ENCODE peak calls at places on chromosomes 7 and 10, in six cellular contexts. P, M, H, C, R and W are unnamed samples.

GRCh38 chr10:95290801-95291633 is at the start of gene PDLIM1:
- DNase-seq in P (no peak), M (peak), H (peak), C (peak), R (peak), W (peak)

GRCh38 chr10:133421336-133422222 is 2.8 kb downstream of the SPRN start:
- DNase-seq in P (no peak), M (no peak), H (no peak), C (no peak), R (no peak), W (no peak)

GRCh38 chr7:37234334-37234733 is 214.3 kb downstream of the ELMO1 start:
- DNase-seq in P (no peak), M (no peak), H (no peak), C (no peak), R (no peak), W (no peak)

GRCh38 chr7:111082351-111082750 is 8.6 kb upstream of the LRRN3 start:
- DNase-seq in P (no peak), M (no peak), H (no peak), C (no peak), R (no peak), W (no peak)

GRCh38 chr7:31110331-31111108 is 58.4 kb downstream of the ADCYAP1R1 start:
- DNase-seq in P (no peak), M (no peak), H (no peak), C (no peak), R (no peak), W (no peak)

GRCh38 chr7:23467731-23468720 is 2.3 kb downstream of the IGF2BP3 start:
- DNase-seq in P (no peak), M (peak), H (peak), C (peak), R (peak), W (peak)

GRCh38 chr10:110569120-110569519 is 1.6 kb downstream of the SMC3 start:
- DNase-seq in P (no peak), M (no peak), H (no peak), C (no peak), R (no peak), W (no peak)

GRCh38 chr10:8418631-8419030 is 364.1 kb downstream of the GATA3 start:
- DNase-seq in P (no peak), M (no peak), H (no peak), C (no peak), R (no peak), W (no peak)

GRCh38 chr10:28181478-28182096 is 121.3 kb downstream of the MPP7 start:
- DNase-seq in P (no peak), M (no peak), H (no peak), C (no peak), R (no peak), W (no peak)

GRCh38 chr7:351681-352480 is 61.9 kb downstream of the FOXL3 start:
- DNase-seq in P (no peak), M (no peak), H (no peak), C (no peak), R (no peak), W (no peak)

GRCh38 chr7:34060548-34060947 is 155.2 kb downstream of the BMPER start:
- DNase-seq in P (no peak), M (peak), H (peak), C (no peak), R (no peak), W (no peak)

GRCh38 chr10:34187201-34187600 is 627.9 kb downstream of the PARD3 start:
- DNase-seq in P (no peak), M (no peak), H (no peak), C (no peak), R (no peak), W (no peak)

GRCh38 chr7:22697322-22697859 is 29.6 kb upstream of the IL6 start:
- DNase-seq in P (no peak), M (no peak), H (no peak), C (no peak), R (no peak), W (no peak)

GRCh38 chr7:5470167-5470532 is 46.5 kb upstream of the TNRC18 start:
- DNase-seq in P (no peak), M (no peak), H (no peak), C (no peak), R (no peak), W (no peak)

GRCh38 chr10:128751284-128751683 is 625.1 kb upstream of the MKI67 start:
- DNase-seq in P (no peak), M (no peak), H (peak), C (no peak), R (no peak), W (no peak)

GRCh38 chr7:73850212-73850611 is 7.9 kb upstream of the METTL27 start:
- DNase-seq in P (no peak), M (no peak), H (no peak), C (no peak), R (no peak), W (no peak)

GRCh38 chr10:98563811-98564210 is 117.1 kb upstream of the HPS1 start:
- DNase-seq in P (no peak), M (peak), H (no peak), C (no peak), R (no peak), W (no peak)

GRCh38 chr7:81244213-81244612 is 325.4 kb upstream of the SEMA3C start:
- DNase-seq in P (no peak), M (peak), H (peak), C (no peak), R (peak), W (peak)

GRCh38 chr7:47153076-47153475 is 428.8 kb downstream of the TNS3 start:
- DNase-seq in P (no peak), M (peak), H (peak), C (peak), R (peak), W (peak)

GRCh38 chr7:36280840-36281812 is 108.5 kb upstream of the ANLN start:
- DNase-seq in P (no peak), M (peak), H (peak), C (no peak), R (peak), W (peak)

GRCh38 chr7:29019275-29019820 is 61.2 kb upstream of the TRIL start:
- DNase-seq in P (no peak), M (no peak), H (no peak), C (no peak), R (no peak), W (no peak)

GRCh38 chr7:96870934-96871333 is 134.4 kb upstream of the DLX6 start:
- DNase-seq in P (no peak), M (no peak), H (no peak), C (no peak), R (no peak), W (no peak)

GRCh38 chr7:110677405-110677804 is 413.5 kb upstream of the LRRN3 start:
- DNase-seq in P (no peak), M (no peak), H (peak), C (peak), R (no peak), W (no peak)

GRCh38 chr10:112379635-112380296 is 5.8 kb downstream of the ACSL5 start:
- DNase-seq in P (no peak), M (peak), H (peak), C (peak), R (peak), W (peak)

GRCh38 chr7:156659961-156660360 is 19.4 kb downstream of the RNF32 start:
- DNase-seq in P (no peak), M (no peak), H (no peak), C (no peak), R (peak), W (no peak)

GRCh38 chr7:125611582-125611981 is 682.0 kb upstream of the POT1 start:
- DNase-seq in P (no peak), M (no peak), H (no peak), C (no peak), R (no peak), W (no peak)

GRCh38 chr7:26156454-26157365 is 4.7 kb downstream of the NFE2L3 start:
- DNase-seq in P (peak), M (peak), H (peak), C (peak), R (peak), W (peak)

GRCh38 chr10:1120761-1121160 is 64.6 kb downstream of the WDR37 start:
- DNase-seq in P (no peak), M (no peak), H (no peak), C (no peak), R (no peak), W (no peak)

GRCh38 chr10:103265712-103266329 is 11.1 kb upstream of the INA start:
- DNase-seq in P (no peak), M (peak), H (peak), C (peak), R (peak), W (peak)

GRCh38 chr10:123966896-123967231 is 75.3 kb upstream of the CPXM2 start:
- DNase-seq in P (no peak), M (no peak), H (no peak), C (no peak), R (no peak), W (no peak)
- TF ChIP-seq MYC in P (no peak), M (no peak), H (no peak), C (no peak), R (no peak), W (no peak)

DNA sequence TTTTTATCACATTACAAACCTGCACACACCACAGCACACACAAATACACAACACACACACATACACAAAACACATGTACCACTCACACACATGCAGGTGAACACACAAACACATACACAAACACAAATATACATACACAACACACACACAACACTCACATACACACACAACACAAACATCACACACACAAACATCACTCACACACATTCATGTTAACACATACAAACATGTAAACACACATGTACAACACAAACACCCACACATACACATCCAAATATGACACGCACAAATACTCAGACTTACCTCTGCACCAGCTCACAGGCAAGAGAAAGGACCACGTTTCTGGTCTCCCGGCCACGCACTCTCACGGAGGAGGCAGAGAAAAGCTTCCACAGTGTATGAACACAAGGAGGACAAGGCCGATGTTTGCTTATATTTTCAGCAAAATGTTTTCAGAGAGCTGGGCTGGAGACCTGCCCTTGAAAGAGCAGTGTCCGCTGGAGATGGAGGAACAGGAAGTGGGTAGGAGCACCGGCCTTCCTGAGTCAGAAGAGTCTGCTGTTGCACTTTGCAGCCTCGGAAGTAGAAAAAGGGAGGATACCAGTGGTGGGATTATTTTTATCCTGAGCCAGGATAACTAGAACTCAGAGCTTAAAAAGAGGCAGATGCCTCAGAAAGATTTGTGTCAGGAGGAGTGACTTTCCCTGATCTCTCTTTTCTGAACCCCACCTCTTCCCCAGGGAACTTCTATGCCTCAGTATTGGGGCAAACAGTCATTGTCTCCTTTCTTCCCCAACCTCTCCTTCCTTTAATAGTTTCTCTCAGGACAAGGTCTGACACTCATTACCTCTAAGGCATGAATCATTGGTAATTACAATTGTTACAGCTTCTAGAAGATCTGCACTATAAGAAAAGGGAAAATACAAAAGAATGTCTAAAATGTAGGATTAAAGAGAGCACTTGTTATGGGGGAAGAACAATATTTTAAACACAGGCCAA is at the start of gene GIMAP6:
- DNase-seq in P (peak), M (peak), H (no peak), C (no peak), R (no peak), W (peak)
- TF ChIP-seq MAX in P (no peak), M (no peak), H (no peak), C (no peak), R (no peak), W (no peak)

GRCh38 chr10:12470719-12471118 is 121.4 kb downstream of the CAMK1D start:
- DNase-seq in P (no peak), M (no peak), H (no peak), C (no peak), R (no peak), W (no peak)

GRCh38 chr10:12463459-12463838 is 114.1 kb downstream of the CAMK1D start:
- DNase-seq in P (no peak), M (no peak), H (no peak), C (no peak), R (no peak), W (no peak)

GRCh38 chr10:12465385-12466136 is 116.2 kb downstream of the CAMK1D start:
- DNase-seq in P (no peak), M (no peak), H (no peak), C (no peak), R (peak), W (no peak)

GRCh38 chr10:12469345-12469744 is 120.0 kb downstream of the CAMK1D start:
- DNase-seq in P (no peak), M (no peak), H (peak), C (no peak), R (no peak), W (no peak)

GRCh38 chr10:12466701-12467100 is 117.4 kb downstream of the CAMK1D start:
- DNase-seq in P (no peak), M (no peak), H (peak), C (no peak), R (no peak), W (no peak)
- TF ChIP-seq MYC in P (no peak), M (no peak), H (no peak), C (no peak), R (no peak), W (no peak)

DNA sequence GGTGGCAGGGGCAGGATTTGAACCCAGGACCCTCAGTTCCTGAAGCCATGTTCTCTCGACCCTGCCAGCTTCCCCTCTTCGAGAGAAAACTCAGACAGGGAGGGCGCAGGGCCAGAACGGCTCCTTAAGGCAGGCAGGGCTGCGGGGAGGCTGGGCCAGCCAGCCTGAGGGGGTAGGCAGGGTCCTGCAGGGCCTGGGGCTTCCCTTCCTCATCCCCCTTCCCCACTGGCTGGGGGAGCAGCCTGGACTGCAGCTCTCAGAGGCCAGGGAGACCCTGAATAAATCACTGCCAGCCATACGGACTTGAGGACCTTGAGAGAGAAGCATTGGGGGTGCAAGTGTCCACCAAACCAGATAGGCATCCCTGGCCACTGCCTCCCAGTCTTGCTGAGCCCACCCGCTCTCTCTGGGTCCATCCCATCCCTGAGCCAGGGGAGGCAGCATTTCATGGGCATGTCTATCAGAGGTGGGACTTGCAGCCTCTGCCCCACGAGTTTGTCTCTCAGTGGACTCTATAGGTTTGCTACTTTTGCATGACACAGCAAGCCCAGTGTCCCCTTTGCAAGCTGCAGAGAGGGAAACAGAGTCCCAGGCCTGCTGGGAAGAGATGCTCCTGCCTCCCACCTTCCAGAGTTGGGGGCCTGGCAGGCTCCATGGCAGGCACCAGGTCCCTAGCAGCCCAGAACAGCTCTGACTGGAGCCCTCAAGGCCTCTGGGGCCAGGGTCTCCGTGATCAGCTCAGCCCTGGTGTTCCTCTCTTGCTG is 70.9 kb downstream of the MYL10 start:
- DNase-seq in P (no peak), M (no peak), H (no peak), C (no peak), R (no peak), W (no peak)
- TF ChIP-seq MAX in P (no peak), M (no peak), H (no peak), C (no peak), R (no peak), W (no peak)